ENCODE peak calls at places on chromosomes 3 and 15, in ten cellular contexts. I, W, H, Q, N, T, U, K, G and D are unnamed samples.
A peak's percentile ranks its signal among the peaks of the same experiment; 100 is the strongest.

GRCh38 chr3:148861277-148861869 is 3.7 kb upstream of the CPA3 start:
- DNase-seq in K (no peak), N (peak; percentile 33), Q (peak; percentile 15), G (no peak), H (no peak), I (no peak), T (no peak), U (no peak), W (no peak), D (peak; percentile 9)

GRCh38 chr3:42511196-42511595 is 8.8 kb downstream of the VIPR1 start:
- DNase-seq in Q (no peak), H (no peak), W (no peak), G (no peak), U (no peak), I (no peak), N (no peak), T (no peak), K (no peak), D (no peak)

GRCh38 chr3:52093751-52094525 is 37.6 kb upstream of the DUSP7 start:
- DNase-seq in U (no peak), K (no peak), I (no peak), T (no peak), N (no peak), G (peak; percentile 77), Q (no peak), H (no peak), W (no peak), D (no peak)

GRCh38 chr3:150346956-150347863 is 60.9 kb upstream of the TSC22D2 start:
- DNase-seq in H (no peak), U (no peak), T (no peak), W (no peak), I (no peak), N (no peak), G (no peak), Q (no peak), K (no peak), D (no peak)

GRCh38 chr3:50466177-50466576 is 37.3 kb downstream of the CACNA2D2 start:
- DNase-seq in U (no peak), N (no peak), H (no peak), G (no peak), K (no peak), Q (no peak), T (no peak), W (no peak), I (no peak), D (no peak)

GRCh38 chr15:77497942-77498361 is 77.3 kb downstream of the HMG20A start:
- DNase-seq in I (no peak), W (no peak), T (no peak), Q (peak; percentile 19), U (peak; percentile 81), K (no peak), N (no peak), H (no peak), G (no peak), D (no peak)

GRCh38 chr3:172101107-172101506 is 61.7 kb downstream of the FNDC3B start:
- DNase-seq in U (no peak), H (no peak), Q (no peak), N (no peak), W (no peak), G (no peak), I (no peak), T (no peak), K (no peak), D (no peak)

GRCh38 chr15:74038707-74039655 is 43.4 kb downstream of the GOLGA6A start:
- DNase-seq in K (no peak), N (no peak), W (no peak), G (no peak), T (no peak), H (no peak), U (no peak), Q (no peak), I (no peak), D (no peak)

GRCh38 chr3:122989856-122990575 is 37.5 kb downstream of the SEMA5B start:
- DNase-seq in I (no peak), N (no peak), T (no peak), G (no peak), Q (no peak), K (no peak), W (no peak), H (no peak), U (no peak), D (no peak)

GRCh38 chr3:172113710-172114109 is 74.3 kb downstream of the FNDC3B start:
- DNase-seq in G (no peak), T (no peak), W (no peak), N (no peak), I (no peak), K (no peak), Q (no peak), U (no peak), H (no peak), D (no peak)

GRCh38 chr15:42384597-42384996 is 25.3 kb downstream of the CAPN3 start:
- DNase-seq in G (no peak), H (no peak), K (no peak), Q (no peak), I (no peak), W (no peak), T (no peak), U (no peak), N (no peak), D (no peak)

GRCh38 chr15:32982001-32982400 is 212.5 kb downstream of the FMN1 start:
- DNase-seq in U (no peak), W (no peak), N (no peak), K (no peak), H (no peak), Q (no peak), I (no peak), G (no peak), T (no peak), D (no peak)

GRCh38 chr3:192850501-192850981 is 67.1 kb downstream of the MB21D2 start:
- DNase-seq in I (peak; percentile 58), U (no peak), N (no peak), W (no peak), T (no peak), Q (no peak), H (peak; percentile 63), G (no peak), K (peak; percentile 72), D (no peak)

GRCh38 chr3:96331341-96331740 is 483.1 kb upstream of the EPHA6 start:
- DNase-seq in W (no peak), I (no peak), U (no peak), N (no peak), H (no peak), G (no peak), Q (no peak), K (no peak), T (no peak), D (no peak)

GRCh38 chr3:148083501-148084267 is 614.0 kb upstream of the AGTR1 start:
- DNase-seq in U (no peak), N (no peak), W (no peak), H (no peak), T (no peak), Q (no peak), G (no peak), K (no peak), I (no peak), D (no peak)

GRCh38 chr15:43165801-43166325 is 19.3 kb upstream of the CCNDBP1 start:
- DNase-seq in N (no peak), H (no peak), Q (no peak), U (no peak), K (no peak), T (no peak), G (no peak), W (no peak), I (no peak), D (no peak)